ENCODE peak calls at places on chromosomes 3 and 15, in four cellular contexts. C is T-helper 1 cell; F is CD8-positive, alpha-beta T cell; B is mammary epithelial cell. T is an unnamed sample.
A peak's percentile ranks its signal among the peaks of the same experiment; 100 is the strongest.

GRCh38 chr15:90362936-90363212 is 10.8 kb downstream of the ZNF774 start:
- DNase-seq in C (no peak), F (no peak), B (peak; percentile 66), T (peak; percentile 74)

GRCh38 chr3:78494831-78495230 is 1273.0 kb downstream of the ROBO1 start:
- DNase-seq in C (no peak), F (no peak), B (no peak), T (no peak)

GRCh38 chr15:31197497-31198414 is 96.2 kb upstream of the TRPM1 start:
- DNase-seq in C (no peak), F (peak; percentile 56), B (no peak), T (no peak)

GRCh38 chr3:124014366-124014942 is 22.5 kb upstream of the ROPN1 start:
- DNase-seq in C (no peak), F (no peak), B (no peak), T (no peak)

GRCh38 chr15:67225336-67225735 is 29.1 kb downstream of the AAGAB start:
- DNase-seq in C (no peak), F (no peak), B (peak; percentile 78), T (peak; percentile 88)

GRCh38 chr15:41983621-41984571 is 11.5 kb upstream of the EHD4 start:
- DNase-seq in C (no peak), F (no peak), B (no peak), T (no peak)

GRCh38 chr3:173287361-173287760 is 110.2 kb upstream of the NLGN1 start:
- DNase-seq in C (no peak), F (no peak), B (peak; percentile 0), T (no peak)

GRCh38 chr15:84605225-84605882 is 4.5 kb downstream of the ZSCAN2 start:
- DNase-seq in C (no peak), F (no peak), B (no peak), T (no peak)

GRCh38 chr3:19901918-19902317 is 32.1 kb downstream of the EFHB start:
- DNase-seq in C (no peak), F (no peak), B (peak; percentile 85), T (peak; percentile 91)

GRCh38 chr3:64650096-64650622 is 37.6 kb downstream of the ADAMTS9 start:
- DNase-seq in C (no peak), F (no peak), B (no peak), T (no peak)

GRCh38 chr15:88878720-88879184 is 16.6 kb downstream of the HAPLN3 start:
- DNase-seq in C (no peak), F (peak; percentile 32), B (no peak), T (no peak)

GRCh38 chr15:63877713-63878271 is 44.0 kb upstream of the HERC1 start:
- DNase-seq in C (no peak), F (no peak), B (peak; percentile 30), T (no peak)

GRCh38 chr3:169945313-169945712 is 21.3 kb upstream of the SEC62 start:
- DNase-seq in C (no peak), F (peak; percentile 14), B (no peak), T (no peak)

GRCh38 chr3:100531093-100531492 is 38.7 kb downstream of the TMEM45A start:
- DNase-seq in C (no peak), F (no peak), B (no peak), T (no peak)

GRCh38 chr3:86978111-86978528 is 12.8 kb downstream of the VGLL3 start:
- DNase-seq in C (no peak), F (no peak), B (peak; percentile 58), T (no peak)

GRCh38 chr15:62641782-62642181 is 400.8 kb upstream of the TPM1 start:
- DNase-seq in C (no peak), F (no peak), B (no peak), T (no peak)

GRCh38 chr3:23203651-23204111 is 554 bp downstream of the UBE2E2 start:
- DNase-seq in C (no peak), F (peak; percentile 6), B (peak; percentile 41), T (peak; percentile 29)

GRCh38 chr3:37481986-37482385 is 307.6 kb upstream of the LRRFIP2 start:
- DNase-seq in C (no peak), F (no peak), B (no peak), T (no peak)

GRCh38 chr15:100542290-100542689 is 13.5 kb upstream of the CERS3 start:
- DNase-seq in C (no peak), F (no peak), B (no peak), T (no peak)

GRCh38 chr3:9441501-9442221 is 44.2 kb downstream of the SETD5 start:
- DNase-seq in C (no peak), F (no peak), B (no peak), T (no peak)

GRCh38 chr15:25690673-25691543 is 172.2 kb downstream of the ATP10A start:
- DNase-seq in C (no peak), F (no peak), B (no peak), T (peak; percentile 6)

GRCh38 chr3:173199568-173199967 is 58.5 kb upstream of the SPATA16 start:
- DNase-seq in C (no peak), F (no peak), B (no peak), T (no peak)

GRCh38 chr3:171441381-171441780 is 18.8 kb downstream of the TNIK start:
- DNase-seq in C (no peak), F (no peak), B (peak; percentile 28), T (peak; percentile 19)

GRCh38 chr3:64808056-64808455 is 120.3 kb upstream of the ADAMTS9 start:
- DNase-seq in C (no peak), F (no peak), B (no peak), T (no peak)

GRCh38 chr15:78838480-78838879 is 27.2 kb upstream of the ADAMTS7 start:
- DNase-seq in C (no peak), F (no peak), B (no peak), T (no peak)

GRCh38 chr3:2130726-2131125 is 32.1 kb downstream of the CNTN4 start:
- DNase-seq in C (no peak), F (no peak), B (no peak), T (no peak)

GRCh38 chr3:50171540-50172301 is 16.6 kb downstream of the SEMA3F start:
- DNase-seq in C (no peak), F (no peak), B (no peak), T (no peak)

T was measured in foreskin keratinocyte.